ENCODE peak calls at places on chromosomes 4 and X, in eight cellular contexts. One of them, this sample, is unnamed.

GRCh38 chr4:125016892-125017299 is 297.9 kb upstream of the FAT4 start:
- DNase-seq in GM20000: no peak
- DNase-seq in esophagus squamous epithelium: no peak
- DNase-seq in left lung: peak
- DNase-seq in dorsolateral prefrontal cortex: no peak
- DNase-seq in nephron progenitor cell: no peak
- DNase-seq in BJ: no peak
- DNase-seq in upper lobe of right lung: no peak
- DNase-seq in this sample: no peak

GRCh38 chr4:168562021-168562691 is 65.3 kb downstream of the PALLD start:
- DNase-seq in GM20000: no peak
- DNase-seq in esophagus squamous epithelium: no peak
- DNase-seq in left lung: no peak
- DNase-seq in dorsolateral prefrontal cortex: no peak
- DNase-seq in nephron progenitor cell: no peak
- DNase-seq in BJ: no peak
- DNase-seq in upper lobe of right lung: no peak
- DNase-seq in this sample: no peak

GRCh38 chr4:163251204-163251603 is 81.2 kb downstream of the NPY1R start:
- DNase-seq in GM20000: no peak
- DNase-seq in esophagus squamous epithelium: no peak
- DNase-seq in left lung: no peak
- DNase-seq in dorsolateral prefrontal cortex: no peak
- DNase-seq in nephron progenitor cell: no peak
- DNase-seq in BJ: no peak
- DNase-seq in upper lobe of right lung: no peak
- DNase-seq in this sample: no peak

GRCh38 chrX:77442728-77443127 is 4.5 kb upstream of the FGF16 start:
- DNase-seq in GM20000: no peak
- DNase-seq in esophagus squamous epithelium: no peak
- DNase-seq in left lung: no peak
- DNase-seq in dorsolateral prefrontal cortex: no peak
- DNase-seq in nephron progenitor cell: no peak
- DNase-seq in BJ: peak
- DNase-seq in upper lobe of right lung: no peak
- DNase-seq in this sample: no peak

GRCh38 chr4:80322716-80323115 is 12.8 kb upstream of the CFAP299 start:
- DNase-seq in GM20000: no peak
- DNase-seq in esophagus squamous epithelium: no peak
- DNase-seq in left lung: no peak
- DNase-seq in dorsolateral prefrontal cortex: no peak
- DNase-seq in nephron progenitor cell: no peak
- DNase-seq in BJ: no peak
- DNase-seq in upper lobe of right lung: no peak
- DNase-seq in this sample: no peak

GRCh38 chrX:3191821-3192220 is 150.6 kb downstream of the ARSF start:
- DNase-seq in GM20000: no peak
- DNase-seq in esophagus squamous epithelium: no peak
- DNase-seq in left lung: no peak
- DNase-seq in dorsolateral prefrontal cortex: no peak
- DNase-seq in nephron progenitor cell: peak
- DNase-seq in BJ: peak
- DNase-seq in upper lobe of right lung: no peak
- DNase-seq in this sample: no peak

GRCh38 chrX:20393944-20394343 is 127.2 kb upstream of the RPS6KA3 start:
- DNase-seq in GM20000: no peak
- DNase-seq in esophagus squamous epithelium: no peak
- DNase-seq in left lung: no peak
- DNase-seq in dorsolateral prefrontal cortex: no peak
- DNase-seq in nephron progenitor cell: no peak
- DNase-seq in BJ: no peak
- DNase-seq in upper lobe of right lung: no peak
- DNase-seq in this sample: no peak

GRCh38 chr4:663438-664428 is 10.3 kb downstream of the ATP5ME start:
- DNase-seq in GM20000: peak
- DNase-seq in esophagus squamous epithelium: no peak
- DNase-seq in left lung: peak
- DNase-seq in dorsolateral prefrontal cortex: no peak
- DNase-seq in nephron progenitor cell: peak
- DNase-seq in BJ: no peak
- DNase-seq in upper lobe of right lung: peak
- DNase-seq in this sample: no peak

GRCh38 chr4:84279678-84280077 is 219.4 kb downstream of the NKX6-1 start:
- DNase-seq in GM20000: no peak
- DNase-seq in esophagus squamous epithelium: no peak
- DNase-seq in left lung: no peak
- DNase-seq in dorsolateral prefrontal cortex: no peak
- DNase-seq in nephron progenitor cell: no peak
- DNase-seq in BJ: peak
- DNase-seq in upper lobe of right lung: no peak
- DNase-seq in this sample: no peak

GRCh38 chr4:119243868-119244267 is 31.4 kb downstream of the USP53 start:
- DNase-seq in GM20000: no peak
- DNase-seq in esophagus squamous epithelium: no peak
- DNase-seq in left lung: no peak
- DNase-seq in dorsolateral prefrontal cortex: no peak
- DNase-seq in nephron progenitor cell: no peak
- DNase-seq in BJ: no peak
- DNase-seq in upper lobe of right lung: no peak
- DNase-seq in this sample: no peak

GRCh38 chrX:50097121-50097520 is 103.7 kb downstream of the AKAP4 start:
- DNase-seq in GM20000: no peak
- DNase-seq in esophagus squamous epithelium: no peak
- DNase-seq in left lung: no peak
- DNase-seq in dorsolateral prefrontal cortex: no peak
- DNase-seq in nephron progenitor cell: no peak
- DNase-seq in BJ: no peak
- DNase-seq in upper lobe of right lung: no peak
- DNase-seq in this sample: no peak

GRCh38 chr4:5084911-5085475 is 33.7 kb downstream of the STK32B start:
- DNase-seq in GM20000: no peak
- DNase-seq in esophagus squamous epithelium: no peak
- DNase-seq in left lung: no peak
- DNase-seq in dorsolateral prefrontal cortex: no peak
- DNase-seq in nephron progenitor cell: no peak
- DNase-seq in BJ: no peak
- DNase-seq in upper lobe of right lung: no peak
- DNase-seq in this sample: no peak

GRCh38 chr4:110195561-110196205 is 2.7 kb downstream of the ELOVL6 start:
- DNase-seq in GM20000: no peak
- DNase-seq in esophagus squamous epithelium: no peak
- DNase-seq in left lung: no peak
- DNase-seq in dorsolateral prefrontal cortex: no peak
- DNase-seq in nephron progenitor cell: no peak
- DNase-seq in BJ: no peak
- DNase-seq in upper lobe of right lung: no peak
- DNase-seq in this sample: no peak

GRCh38 chr4:185384877-185385465 is 10.8 kb downstream of the LRP2BP start:
- DNase-seq in GM20000: no peak
- DNase-seq in esophagus squamous epithelium: no peak
- DNase-seq in left lung: no peak
- DNase-seq in dorsolateral prefrontal cortex: no peak
- DNase-seq in nephron progenitor cell: peak
- DNase-seq in BJ: no peak
- DNase-seq in upper lobe of right lung: no peak
- DNase-seq in this sample: no peak

GRCh38 chr4:83552924-83553323 is 17.0 kb downstream of the GPAT3 start:
- DNase-seq in GM20000: no peak
- DNase-seq in esophagus squamous epithelium: no peak
- DNase-seq in left lung: no peak
- DNase-seq in dorsolateral prefrontal cortex: no peak
- DNase-seq in nephron progenitor cell: no peak
- DNase-seq in BJ: no peak
- DNase-seq in upper lobe of right lung: no peak
- DNase-seq in this sample: no peak

DNA sequence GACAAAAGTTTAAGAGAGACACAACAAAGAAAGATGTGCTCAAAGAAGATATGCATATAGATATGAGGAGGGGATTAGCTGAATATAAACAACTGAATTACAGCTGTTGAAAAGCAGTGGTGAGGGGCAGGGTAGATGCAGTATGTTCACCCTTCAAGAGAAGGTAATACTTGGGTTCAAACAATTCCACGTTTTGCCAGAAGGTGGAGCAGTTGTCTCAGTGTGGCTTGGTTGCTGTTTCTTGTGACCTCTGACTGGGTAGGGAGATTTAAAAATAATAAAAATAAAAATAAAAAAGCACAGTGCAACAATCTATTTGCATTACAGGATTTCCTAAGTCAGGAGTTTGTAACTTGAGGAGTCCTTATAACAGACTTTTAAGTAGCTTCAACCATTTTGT is 23.3 kb downstream of the PHOX2B start:
- DNase-seq in GM20000: no peak
- DNase-seq in esophagus squamous epithelium: no peak
- DNase-seq in left lung: no peak
- DNase-seq in dorsolateral prefrontal cortex: no peak
- DNase-seq in nephron progenitor cell: no peak
- DNase-seq in BJ: no peak
- DNase-seq in upper lobe of right lung: no peak
- DNase-seq in this sample: no peak
- TF ChIP-seq CTCF in GM20000: no peak
- TF ChIP-seq CTCF in esophagus squamous epithelium: no peak
- TF ChIP-seq CTCF in left lung: no peak
- TF ChIP-seq CTCF in dorsolateral prefrontal cortex: no peak
- TF ChIP-seq CTCF in nephron progenitor cell: no peak
- TF ChIP-seq CTCF in BJ: peak
- TF ChIP-seq CTCF in upper lobe of right lung: no peak
- TF ChIP-seq CTCF in this sample: no peak

DNA sequence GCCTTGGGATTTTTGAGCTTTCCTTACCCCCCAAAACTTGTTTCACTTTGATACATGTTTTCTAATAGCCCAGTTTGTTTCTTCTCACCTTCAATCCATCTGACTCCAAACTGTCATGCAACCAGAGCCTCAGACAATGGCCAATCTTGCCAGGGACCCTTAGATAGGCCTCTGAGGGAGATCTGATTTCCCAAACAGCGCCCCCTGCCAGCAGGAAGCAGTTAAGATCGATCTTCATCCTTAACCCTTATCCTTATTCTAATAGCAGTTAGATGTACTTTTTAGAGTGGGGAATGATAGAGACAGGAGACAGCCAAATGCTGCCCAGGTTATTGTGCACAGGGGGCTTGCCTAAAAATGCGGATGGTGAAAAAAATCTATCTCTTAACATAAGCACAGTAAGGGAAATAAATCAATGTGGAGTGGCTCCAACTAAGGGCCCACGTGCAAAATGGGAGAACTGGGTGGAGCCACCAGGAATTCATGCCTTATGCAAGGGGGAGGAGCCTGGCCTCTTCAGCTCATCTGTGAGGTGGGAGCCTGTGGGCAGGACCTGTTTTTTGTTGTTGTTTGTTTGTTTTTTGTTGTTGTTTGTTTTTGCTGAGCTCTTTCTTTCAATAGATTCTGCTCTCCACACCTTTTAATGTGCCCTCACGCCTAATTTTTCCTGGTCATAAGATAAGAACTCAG is 833.6 kb upstream of the AGA start:
- DNase-seq in GM20000: no peak
- DNase-seq in esophagus squamous epithelium: no peak
- DNase-seq in left lung: no peak
- DNase-seq in dorsolateral prefrontal cortex: no peak
- DNase-seq in nephron progenitor cell: peak
- DNase-seq in BJ: no peak
- DNase-seq in upper lobe of right lung: no peak
- DNase-seq in this sample: no peak
- TF ChIP-seq CTCF in GM20000: no peak
- TF ChIP-seq CTCF in esophagus squamous epithelium: no peak
- TF ChIP-seq CTCF in left lung: no peak
- TF ChIP-seq CTCF in dorsolateral prefrontal cortex: no peak
- TF ChIP-seq CTCF in nephron progenitor cell: peak
- TF ChIP-seq CTCF in BJ: no peak
- TF ChIP-seq CTCF in upper lobe of right lung: no peak
- TF ChIP-seq CTCF in this sample: no peak

DNA sequence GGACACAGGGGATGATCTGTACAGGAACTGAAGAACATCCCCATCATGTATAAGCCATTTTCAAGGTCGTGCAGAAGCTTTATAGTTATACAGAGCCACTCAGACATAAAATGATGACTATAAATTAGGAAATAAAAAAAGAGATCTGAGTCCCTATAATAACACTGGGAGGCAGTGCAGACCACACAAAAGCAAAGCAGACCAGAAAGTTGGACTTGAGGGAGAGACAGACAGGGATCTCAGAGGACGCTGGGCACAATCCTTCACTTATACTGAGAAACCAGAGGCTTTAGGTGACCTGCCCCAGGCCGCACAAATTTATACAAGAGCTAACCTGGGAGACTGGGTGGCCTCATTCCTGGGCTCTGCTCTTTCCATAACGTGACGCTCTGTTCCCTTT is 70.5 kb downstream of the HADH start:
- DNase-seq in GM20000: no peak
- DNase-seq in esophagus squamous epithelium: no peak
- DNase-seq in left lung: no peak
- DNase-seq in dorsolateral prefrontal cortex: no peak
- DNase-seq in nephron progenitor cell: no peak
- DNase-seq in BJ: no peak
- DNase-seq in upper lobe of right lung: no peak
- DNase-seq in this sample: no peak
- TF ChIP-seq CTCF in GM20000: peak
- TF ChIP-seq CTCF in esophagus squamous epithelium: no peak
- TF ChIP-seq CTCF in left lung: no peak
- TF ChIP-seq CTCF in dorsolateral prefrontal cortex: peak
- TF ChIP-seq CTCF in nephron progenitor cell: no peak
- TF ChIP-seq CTCF in BJ: no peak
- TF ChIP-seq CTCF in upper lobe of right lung: peak
- TF ChIP-seq CTCF in this sample: no peak

DNA sequence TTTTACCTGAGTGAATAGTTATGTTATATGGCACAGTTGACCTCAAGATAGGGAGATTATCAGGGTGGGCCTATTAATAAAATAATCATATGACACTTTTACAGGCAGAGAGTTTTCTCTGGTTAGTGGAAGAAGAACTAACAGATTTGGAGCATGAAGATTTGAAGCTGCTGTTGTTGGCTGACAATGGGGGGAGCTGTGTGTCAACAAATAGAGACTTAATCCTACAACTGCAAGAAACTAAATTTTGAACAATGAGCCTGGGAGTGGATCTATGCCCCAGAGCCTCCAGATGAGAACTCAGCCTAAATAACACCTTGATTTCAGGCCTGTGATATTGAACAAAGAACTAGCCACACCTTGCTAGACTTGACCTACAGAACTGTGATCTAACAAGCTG is 7.2 kb upstream of the CCSER1 start:
- DNase-seq in GM20000: no peak
- DNase-seq in esophagus squamous epithelium: no peak
- DNase-seq in left lung: no peak
- DNase-seq in dorsolateral prefrontal cortex: no peak
- DNase-seq in nephron progenitor cell: no peak
- DNase-seq in BJ: no peak
- DNase-seq in upper lobe of right lung: no peak
- DNase-seq in this sample: no peak
- TF ChIP-seq CTCF in GM20000: peak
- TF ChIP-seq CTCF in esophagus squamous epithelium: no peak
- TF ChIP-seq CTCF in left lung: no peak
- TF ChIP-seq CTCF in dorsolateral prefrontal cortex: no peak
- TF ChIP-seq CTCF in nephron progenitor cell: no peak
- TF ChIP-seq CTCF in BJ: no peak
- TF ChIP-seq CTCF in upper lobe of right lung: no peak
- TF ChIP-seq CTCF in this sample: no peak

GRCh38 chrX:29090811-29091210 is 503.6 kb downstream of the IL1RAPL1 start:
- DNase-seq in GM20000: no peak
- DNase-seq in esophagus squamous epithelium: no peak
- DNase-seq in left lung: no peak
- DNase-seq in dorsolateral prefrontal cortex: no peak
- DNase-seq in nephron progenitor cell: no peak
- DNase-seq in BJ: no peak
- DNase-seq in upper lobe of right lung: no peak
- DNase-seq in this sample: no peak
- TF ChIP-seq CTCF in GM20000: no peak
- TF ChIP-seq CTCF in esophagus squamous epithelium: peak
- TF ChIP-seq CTCF in left lung: no peak
- TF ChIP-seq CTCF in dorsolateral prefrontal cortex: peak
- TF ChIP-seq CTCF in nephron progenitor cell: peak
- TF ChIP-seq CTCF in BJ: peak
- TF ChIP-seq CTCF in upper lobe of right lung: no peak
- TF ChIP-seq CTCF in this sample: no peak

GRCh38 chr4:146114066-146114465 is 61.5 kb upstream of the LSM6 start:
- DNase-seq in GM20000: no peak
- DNase-seq in esophagus squamous epithelium: no peak
- DNase-seq in left lung: no peak
- DNase-seq in dorsolateral prefrontal cortex: no peak
- DNase-seq in nephron progenitor cell: no peak
- DNase-seq in BJ: no peak
- DNase-seq in upper lobe of right lung: no peak
- DNase-seq in this sample: no peak
- TF ChIP-seq CTCF in GM20000: no peak
- TF ChIP-seq CTCF in esophagus squamous epithelium: no peak
- TF ChIP-seq CTCF in left lung: no peak
- TF ChIP-seq CTCF in dorsolateral prefrontal cortex: no peak
- TF ChIP-seq CTCF in nephron progenitor cell: no peak
- TF ChIP-seq CTCF in BJ: no peak
- TF ChIP-seq CTCF in upper lobe of right lung: no peak
- TF ChIP-seq CTCF in this sample: no peak